ENCODE peak calls at places on chromosome 12, in nine cellular contexts. Y is NB4, T is choroid plexus epithelial cell, M is tibial nerve, K is breast epithelium, I is AG10803, J is tibial artery, G is epithelial cell of esophagus, A is RWPE1. E is an unnamed sample.
A peak's percentile ranks its signal among the peaks of the same experiment; 100 is the strongest.

GRCh38 chr12:85865905-85866304 is 8.2 kb upstream of the NTS start:
- DNase-seq in M (no peak), J (no peak), T (peak; percentile 19), A (no peak), G (peak; percentile 18), Y (no peak), I (peak; percentile 41), K (no peak), E (no peak)

GRCh38 chr12:27705263-27705662 is 5.4 kb upstream of the MRPS35 start:
- DNase-seq in M (no peak), K (no peak), A (no peak), I (no peak), T (no peak), J (no peak), Y (peak; percentile 20), G (no peak), E (no peak)

GRCh38 chr12:124853781-124854636 is 9.7 kb downstream of the SCARB1 start:
- DNase-seq in K (no peak), J (no peak), T (no peak), M (no peak), G (no peak), I (no peak), Y (no peak), A (no peak), E (no peak)

GRCh38 chr12:14191612-14192011 is 173.9 kb upstream of the ATF7IP start:
- DNase-seq in T (no peak), K (no peak), A (no peak), M (no peak), G (no peak), J (no peak), I (no peak), Y (no peak), E (no peak)

GRCh38 chr12:117594481-117594880 is 233.1 kb upstream of the NOS1 start:
- DNase-seq in G (no peak), Y (no peak), J (no peak), T (no peak), I (no peak), A (no peak), M (no peak), K (no peak), E (no peak)

GRCh38 chr12:104698871-104699270 is 242.1 kb downstream of the CHST11 start:
- DNase-seq in A (no peak), M (no peak), G (no peak), J (no peak), T (no peak), Y (no peak), K (no peak), I (peak; percentile 60), E (no peak)

GRCh38 chr12:12482150-12482761 is 80.4 kb downstream of the DUSP16 start:
- DNase-seq in Y (no peak), J (no peak), I (no peak), K (no peak), T (no peak), G (no peak), A (no peak), M (no peak), E (no peak)

GRCh38 chr12:57837779-57838562 is 8.6 kb downstream of the CTDSP2 start:
- DNase-seq in Y (peak; percentile 88), J (no peak), K (no peak), I (peak; percentile 68), A (peak; percentile 37), M (no peak), T (peak; percentile 72), G (peak; percentile 60), E (no peak)

GRCh38 chr12:18998343-18999270 is 130.9 kb upstream of the PLEKHA5 start:
- DNase-seq in Y (no peak), J (no peak), G (peak; percentile 89), A (peak; percentile 46), M (no peak), K (peak; percentile 32), I (peak; percentile 88), T (peak; percentile 39), E (no peak)

GRCh38 chr12:100251917-100252316 is 15.0 kb downstream of the DEPDC4 start:
- DNase-seq in M (no peak), K (no peak), I (no peak), T (no peak), A (no peak), G (no peak), Y (no peak), J (no peak), E (no peak)

GRCh38 chr12:104687823-104688573 is 231.2 kb downstream of the CHST11 start:
- DNase-seq in K (no peak), M (no peak), G (no peak), J (no peak), I (no peak), T (no peak), A (no peak), Y (peak; percentile 96), E (no peak)

GRCh38 chr12:15532364-15532977 is 210.2 kb downstream of the PTPRO start:
- DNase-seq in I (peak; percentile 75), M (peak; percentile 18), K (no peak), T (peak; percentile 92), J (no peak), G (peak; percentile 78), Y (peak; percentile 71), A (peak; percentile 54), E (no peak)

GRCh38 chr12:31006416-31007152 is 67.1 kb upstream of the DDX11 start:
- DNase-seq in J (peak; percentile 60), I (no peak), M (no peak), K (no peak), Y (no peak), G (no peak), A (no peak), T (no peak), E (no peak)

GRCh38 chr12:31007636-31008175 is 66.0 kb upstream of the DDX11 start:
- DNase-seq in M (no peak), G (no peak), J (peak; percentile 35), K (no peak), T (no peak), Y (no peak), A (no peak), I (no peak), E (no peak)

GRCh38 chr12:31005944-31006361 is 67.7 kb upstream of the DDX11 start:
- DNase-seq in G (peak; percentile 40), K (no peak), I (peak; percentile 81), J (peak; percentile 63), Y (no peak), M (no peak), T (peak; percentile 13), A (peak; percentile 46), E (peak; percentile 1)

GRCh38 chr12:31008241-31008711 is 65.4 kb upstream of the DDX11 start:
- DNase-seq in M (no peak), J (peak; percentile 51), A (no peak), I (no peak), T (no peak), K (no peak), G (no peak), Y (no peak), E (peak; percentile 3)

DNA sequence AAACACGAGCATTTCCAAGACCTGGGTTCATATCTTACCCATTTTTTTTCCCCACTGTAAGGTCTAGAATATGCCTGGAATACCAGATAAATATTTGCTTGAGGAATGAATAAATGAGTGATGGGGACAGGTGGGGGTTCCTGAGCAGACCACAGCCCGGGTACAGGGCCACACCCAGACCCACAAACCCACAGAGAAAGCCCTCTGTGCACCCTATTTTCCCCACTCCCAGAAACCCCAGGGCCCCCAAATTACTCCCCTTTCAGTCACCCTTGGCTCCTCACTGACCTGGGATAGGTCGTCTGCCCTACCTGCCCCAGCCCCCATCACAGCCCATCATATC is 66.5 kb upstream of the DDX11 start:
- DNase-seq in Y (no peak), J (no peak), T (no peak), G (no peak), I (no peak), K (no peak), M (no peak), A (no peak), E (no peak)
- TF ChIP-seq CTCF in Y (no peak), J (no peak), T (no peak), G (no peak), I (no peak), K (no peak), M (no peak), A (no peak), E (no peak)

DNA sequence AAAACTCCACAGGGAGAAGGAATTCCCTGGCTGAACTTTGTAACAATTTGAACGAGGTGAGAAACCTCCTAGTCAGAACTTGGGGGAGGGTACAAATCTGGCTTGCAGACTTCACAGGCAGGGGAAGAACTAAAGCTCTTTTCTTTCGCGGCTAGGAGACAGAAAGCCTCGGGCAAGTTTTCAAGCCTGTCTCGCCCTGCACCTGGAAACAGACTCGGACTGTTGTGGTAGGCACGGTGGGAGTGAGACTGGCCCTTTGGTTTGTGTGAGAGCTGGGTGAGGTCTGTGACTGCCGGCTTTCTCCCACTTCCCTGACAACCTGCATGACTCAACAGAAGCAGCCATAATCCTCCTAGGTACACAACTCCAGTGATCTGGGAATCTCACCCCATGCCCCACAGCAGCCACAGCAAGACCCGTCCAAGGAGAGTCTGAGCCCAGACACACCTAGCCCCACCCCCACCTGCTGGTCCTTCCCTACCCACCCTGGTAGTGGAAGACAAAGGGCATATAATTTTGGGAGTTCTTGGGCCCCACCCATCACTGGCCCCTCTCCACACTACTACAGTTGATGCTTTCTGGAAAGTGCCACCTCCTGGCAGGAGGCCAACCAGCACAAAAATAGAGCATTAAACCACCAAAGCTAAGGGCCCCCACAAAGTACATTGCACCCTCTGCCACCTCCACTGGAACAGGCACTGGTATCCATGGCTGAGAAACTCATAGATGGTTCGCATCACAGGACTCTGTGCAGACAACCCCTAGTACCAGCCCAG is 102.7 kb upstream of the ST8SIA1 start:
- DNase-seq in T (peak; percentile 17), I (no peak), A (peak; percentile 13), G (peak; percentile 85), J (no peak), M (no peak), K (peak; percentile 67), Y (no peak), E (no peak)
- TF ChIP-seq CTCF in T (no peak), I (no peak), A (no peak), G (no peak), J (no peak), M (no peak), K (no peak), Y (no peak), E (no peak)

GRCh38 chr12:42255221-42255874 is 17.3 kb upstream of the YAF2 start:
- DNase-seq in J (no peak), T (no peak), Y (no peak), M (no peak), K (no peak), G (peak; percentile 28), I (no peak), A (no peak), E (no peak)
- TF ChIP-seq CTCF in J (no peak), T (peak; percentile 24), Y (no peak), M (no peak), K (no peak), G (no peak), I (no peak), A (no peak), E (no peak)

DNA sequence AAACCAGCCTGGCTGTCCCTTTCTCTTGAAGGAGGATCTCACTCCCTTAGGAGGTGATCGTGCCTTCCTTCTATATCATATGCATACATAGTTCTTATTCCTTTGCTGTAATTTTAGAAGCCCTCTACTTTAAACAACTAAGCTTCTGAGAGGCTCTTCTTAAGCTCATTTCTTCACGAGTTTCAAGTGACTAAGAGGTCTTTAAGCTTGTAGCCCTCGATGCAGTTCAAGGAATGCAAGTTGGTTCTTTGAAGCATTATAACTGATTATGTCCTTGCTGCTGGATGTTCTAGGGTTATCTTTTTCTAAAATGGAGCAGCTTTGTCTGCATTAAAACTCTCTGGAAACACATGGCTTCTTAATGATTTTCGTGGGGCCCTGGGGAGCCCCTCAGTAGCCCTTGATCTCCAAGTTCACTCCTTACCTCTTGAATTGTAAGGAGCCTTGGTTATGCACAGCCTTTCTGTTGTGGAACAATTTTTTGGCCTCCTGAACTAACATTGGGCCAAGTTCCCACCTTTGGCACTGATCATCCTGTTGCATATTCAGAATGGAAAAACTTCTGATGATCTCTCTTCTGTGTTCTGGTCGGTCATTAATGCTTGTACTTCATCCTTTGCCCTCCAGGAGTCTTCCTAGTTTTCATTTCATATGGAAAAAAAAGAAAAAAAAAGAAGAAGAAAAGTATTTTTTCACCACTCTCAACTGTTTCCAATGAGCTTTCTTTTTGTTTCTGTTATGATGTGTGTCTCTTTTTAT is 12.6 kb downstream of the RASSF8 start:
- DNase-seq in I (no peak), K (no peak), J (no peak), A (no peak), G (no peak), M (peak; percentile 58), T (peak; percentile 31), Y (no peak), E (no peak)
- TF ChIP-seq CTCF in I (peak; percentile 40), K (no peak), J (peak; percentile 25), A (no peak), G (no peak), M (no peak), T (peak; percentile 41), Y (no peak), E (no peak)